ENCODE peak calls at places on chromosomes 5 and 9, in nine cellular contexts. L is HCT116, A is T47D, C is NCI-H748 treated with DMSO at 0.1 percent for 48 hours, D is mesenteric fat pad, F is fibroblast of the aortic adventitia, B is COR-L47, X is hepatocyte, O is EL. W is an unnamed sample.

GRCh38 chr9:91783411-91783810 is 166.6 kb downstream of the ROR2 start:
- DNase-seq in L (no peak), A (no peak), C (no peak), D (peak), F (no peak), B (no peak), X (no peak), O (no peak), W (no peak)

GRCh38 chr5:12125895-12126294 is 221.6 kb upstream of the CTNND2 start:
- DNase-seq in L (no peak), A (no peak), C (no peak), D (no peak), F (no peak), B (no peak), X (no peak), O (no peak), W (no peak)

GRCh38 chr9:120389300-120389699 is 190.7 kb downstream of the CDK5RAP2 start:
- DNase-seq in L (no peak), A (no peak), C (no peak), D (no peak), F (no peak), B (no peak), X (no peak), O (no peak), W (no peak)

GRCh38 chr5:1507457-1507856 is 16.3 kb downstream of the LPCAT1 start:
- DNase-seq in L (no peak), A (no peak), C (no peak), D (no peak), F (no peak), B (no peak), X (no peak), O (no peak), W (no peak)

GRCh38 chr5:9955586-9955985 is 294.1 kb downstream of the ATPSCKMT start:
- DNase-seq in L (no peak), A (no peak), C (no peak), D (no peak), F (no peak), B (no peak), X (no peak), O (no peak), W (no peak)

GRCh38 chr5:151063590-151063989 is 17.2 kb downstream of the TNIP1 start:
- DNase-seq in L (no peak), A (no peak), C (no peak), D (no peak), F (no peak), B (no peak), X (no peak), O (peak), W (no peak)

GRCh38 chr5:1901081-1901480 is 18.4 kb upstream of the IRX4 start:
- DNase-seq in L (no peak), A (no peak), C (no peak), D (no peak), F (peak), B (no peak), X (no peak), O (peak), W (no peak)

GRCh38 chr5:91126448-91126847 is 256.7 kb downstream of the ARRDC3 start:
- DNase-seq in L (no peak), A (no peak), C (no peak), D (no peak), F (peak), B (no peak), X (peak), O (peak), W (no peak)

GRCh38 chr5:97489010-97489840 is 306.2 kb upstream of the RIOK2 start:
- DNase-seq in L (no peak), A (no peak), C (no peak), D (no peak), F (no peak), B (no peak), X (no peak), O (no peak), W (no peak)

GRCh38 chr5:10423009-10423408 is 18.7 kb upstream of the ROPN1L start:
- DNase-seq in L (no peak), A (no peak), C (no peak), D (no peak), F (no peak), B (no peak), X (no peak), O (no peak), W (no peak)

GRCh38 chr9:127555830-127556820 is 56.0 kb upstream of the STXBP1 start:
- DNase-seq in L (peak), A (peak), C (no peak), D (no peak), F (peak), B (no peak), X (peak), O (peak), W (peak)

GRCh38 chr9:92257327-92257726 is 36.2 kb downstream of the IARS1 start:
- DNase-seq in L (no peak), A (no peak), C (no peak), D (no peak), F (no peak), B (no peak), X (no peak), O (no peak), W (no peak)